ENCODE peak calls at places on chromosomes 7 and 10, in four cellular contexts. P is H9, L is IMR-90, X is H1. B is an unnamed sample.

GRCh38 chr7:17912050-17912449 is 28.2 kb downstream of the SNX13 start:
- DNase-seq in P (no peak), L (no peak), X (no peak), B (no peak)

GRCh38 chr10:133453516-133454203 is at the start of gene SCART1:
- DNase-seq in P (no peak), L (no peak), X (no peak), B (no peak)

GRCh38 chr10:17537281-17537680 is 79.9 kb downstream of the HACD1 start:
- DNase-seq in P (no peak), L (no peak), X (no peak), B (no peak)

GRCh38 chr7:26684447-26684846 is 179.9 kb downstream of the SKAP2 start:
- DNase-seq in P (no peak), L (peak), X (no peak), B (no peak)

GRCh38 chr7:128275651-128276050 is 34.6 kb downstream of the LEP start:
- DNase-seq in P (no peak), L (no peak), X (no peak), B (no peak)

GRCh38 chr10:12873172-12873571 is 128.3 kb downstream of the CCDC3 start:
- DNase-seq in P (no peak), L (no peak), X (no peak), B (no peak)

GRCh38 chr7:38563736-38564135 is 67.4 kb downstream of the AMPH start:
- DNase-seq in P (no peak), L (no peak), X (no peak), B (no peak)

GRCh38 chr7:1555813-1556540 is at the start of gene TMEM184A:
- DNase-seq in P (peak), L (no peak), X (peak), B (peak)

GRCh38 chr7:44288381-44288685 is 37.1 kb downstream of the CAMK2B start:
- DNase-seq in P (no peak), L (no peak), X (peak), B (no peak)

GRCh38 chr10:61985715-61986114 is 84.2 kb downstream of the ARID5B start:
- DNase-seq in P (no peak), L (no peak), X (no peak), B (no peak)

GRCh38 chr10:6067457-6067856 is 5.3 kb upstream of the IL2RA start:
- DNase-seq in P (no peak), L (no peak), X (no peak), B (no peak)

GRCh38 chr7:116540743-116541142 is 15.9 kb downstream of the CAV1 start:
- DNase-seq in P (no peak), L (peak), X (no peak), B (no peak)

GRCh38 chr10:14565199-14565598 is 209.5 kb downstream of the FAM107B start:
- DNase-seq in P (no peak), L (no peak), X (no peak), B (no peak)

GRCh38 chr7:129998446-129998845 is 45.7 kb upstream of the UBE2H start:
- DNase-seq in P (no peak), L (no peak), X (no peak), B (no peak)

GRCh38 chr10:72267819-72268404 is 5.8 kb upstream of the DDIT4 start:
- DNase-seq in P (no peak), L (no peak), X (no peak), B (no peak)

DNA sequence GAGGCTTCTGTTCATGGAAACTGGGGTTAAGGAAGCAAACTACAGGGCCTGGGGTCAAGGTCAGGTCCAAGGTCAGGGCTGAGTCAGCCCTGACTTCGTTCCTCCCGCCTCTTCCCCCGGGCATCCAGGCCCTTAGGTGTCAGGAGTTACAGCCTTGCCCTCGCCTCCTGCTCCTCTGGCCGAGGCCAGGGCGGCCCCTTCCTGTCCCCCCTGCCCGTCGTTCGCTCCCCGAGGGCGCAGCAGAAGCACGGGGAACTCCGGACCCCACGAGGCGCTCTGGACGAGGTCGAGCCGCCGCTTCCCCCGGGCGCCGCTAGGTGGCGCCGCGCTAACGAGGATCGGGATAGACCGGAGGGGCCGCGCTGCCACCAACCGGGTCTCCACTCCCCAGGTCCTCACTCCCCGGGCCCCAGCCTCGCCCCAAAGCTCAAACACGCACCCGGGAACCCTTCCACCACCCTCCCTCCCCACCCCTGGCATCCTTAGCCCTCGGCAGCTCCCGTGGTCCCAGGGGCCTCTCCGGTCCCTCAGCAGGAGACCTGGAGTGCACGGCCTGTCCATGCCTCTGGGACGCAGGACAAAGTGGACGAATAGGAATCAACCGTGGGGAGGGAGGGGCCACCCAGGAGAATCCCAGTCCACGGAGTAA is 59.2 kb upstream of the MYL10 start:
- DNase-seq in P (peak), L (peak), X (peak), B (peak)
- H3K9ac ChIP-seq in P (no peak), L (peak), X (no peak), B (peak)

DNA sequence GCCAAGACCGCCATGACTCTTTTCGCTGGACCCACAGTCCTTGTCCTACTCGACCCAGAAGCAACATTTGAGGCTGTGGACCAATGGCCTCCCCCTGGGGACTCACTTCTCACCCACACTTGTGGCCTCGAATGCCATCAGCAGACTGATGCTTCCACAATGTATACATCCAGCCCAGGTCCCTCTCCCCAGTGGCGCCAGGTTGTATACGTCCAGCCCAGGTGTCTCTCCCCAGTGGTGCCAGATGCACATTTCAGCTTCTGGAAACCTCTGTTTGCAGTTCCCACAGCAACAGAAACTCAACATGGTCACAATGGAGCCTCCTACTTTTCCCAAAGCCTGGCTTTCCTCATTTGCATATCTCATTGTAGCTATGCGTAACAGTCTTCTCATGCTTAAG is 210.5 kb upstream of the RNF32 start:
- DNase-seq in P (no peak), L (no peak), X (no peak), B (no peak)
- H4K5ac ChIP-seq in P (no peak), L (no peak), X (no peak), B (no peak)

GRCh38 chr7:142797342-142797798 is 26.6 kb downstream of the PRSS2 start:
- DNase-seq in P (no peak), L (no peak), X (no peak), B (peak)
- H3K9ac ChIP-seq in P (peak), L (no peak), X (peak), B (peak)

GRCh38 chr10:76001019-76001418 is 569.6 kb downstream of the LRMDA start:
- DNase-seq in P (no peak), L (no peak), X (no peak), B (peak)

GRCh38 chr10:75999515-76000209 is 568.2 kb downstream of the LRMDA start:
- DNase-seq in P (no peak), L (no peak), X (no peak), B (no peak)

GRCh38 chr10:76000550-76000949 is 569.1 kb downstream of the LRMDA start:
- DNase-seq in P (no peak), L (no peak), X (no peak), B (no peak)

GRCh38 chr10:76002262-76002854 is 570.9 kb downstream of the LRMDA start:
- DNase-seq in P (no peak), L (no peak), X (no peak), B (no peak)

DNA sequence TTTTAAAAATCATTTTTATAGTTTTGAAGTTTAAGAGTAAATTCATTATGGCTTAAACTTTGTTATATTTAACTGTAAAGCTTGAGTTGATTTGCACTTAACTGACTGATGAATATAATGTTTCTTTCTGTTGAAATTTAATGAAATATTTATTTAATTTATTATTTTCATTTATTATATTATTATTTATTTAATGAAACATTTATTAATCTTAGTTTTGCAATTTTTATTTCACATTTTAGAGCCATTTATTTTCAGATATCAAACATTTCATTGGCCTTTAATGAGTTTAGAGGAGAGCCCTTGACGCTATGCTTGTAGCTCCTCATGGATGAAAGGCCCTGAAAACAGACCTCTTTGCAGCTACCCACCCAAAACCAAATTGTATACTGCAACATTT is 570.0 kb downstream of the LRMDA start:
- DNase-seq in P (no peak), L (no peak), X (no peak), B (no peak)
- H4K5ac ChIP-seq in P (no peak), L (no peak), X (no peak), B (no peak)

GRCh38 chr10:33381391-33381790 is 46.9 kb upstream of the NRP1 start:
- DNase-seq in P (no peak), L (peak), X (no peak), B (no peak)

GRCh38 chr10:33377658-33378025 is 43.2 kb upstream of the NRP1 start:
- DNase-seq in P (no peak), L (peak), X (no peak), B (no peak)

GRCh38 chr10:33373263-33373662 is 38.8 kb upstream of the NRP1 start:
- DNase-seq in P (no peak), L (no peak), X (no peak), B (no peak)

GRCh38 chr10:33376476-33376875 is 42.0 kb upstream of the NRP1 start:
- DNase-seq in P (no peak), L (peak), X (no peak), B (no peak)

DNA sequence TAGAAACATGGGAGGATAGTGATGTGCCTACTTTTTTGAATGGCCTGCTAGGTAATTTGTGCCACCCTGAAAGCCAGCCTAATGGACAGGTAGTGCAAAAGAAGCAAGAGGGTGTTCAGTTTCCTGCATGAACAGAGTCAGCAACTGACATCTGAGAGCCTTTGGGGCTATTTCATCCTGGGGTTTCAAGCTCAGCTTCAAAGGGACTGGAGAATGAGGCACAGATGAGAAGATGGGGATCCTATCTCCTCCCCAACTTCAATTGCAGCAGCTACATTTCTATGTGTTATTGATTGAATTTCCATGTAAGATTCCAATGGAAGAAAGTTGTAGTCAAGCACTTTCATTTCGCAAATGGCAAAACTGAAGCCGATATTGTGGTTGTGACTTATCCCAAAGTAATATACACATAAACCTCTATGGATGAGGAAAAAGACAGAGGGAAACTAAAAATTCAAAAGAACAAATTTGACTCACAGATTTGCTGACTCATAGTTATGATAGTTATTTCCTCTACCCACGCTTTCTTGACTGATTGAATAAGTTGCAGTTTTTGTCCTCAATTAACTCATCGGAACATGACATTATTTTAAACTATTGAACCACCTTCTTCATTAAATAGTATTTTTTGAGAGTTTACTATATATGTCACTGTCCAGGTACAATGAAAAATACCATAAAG is 42.6 kb upstream of the NRP1 start:
- DNase-seq in P (no peak), L (peak), X (no peak), B (no peak)
- H3K9ac ChIP-seq in P (no peak), L (peak), X (no peak), B (no peak)

DNA sequence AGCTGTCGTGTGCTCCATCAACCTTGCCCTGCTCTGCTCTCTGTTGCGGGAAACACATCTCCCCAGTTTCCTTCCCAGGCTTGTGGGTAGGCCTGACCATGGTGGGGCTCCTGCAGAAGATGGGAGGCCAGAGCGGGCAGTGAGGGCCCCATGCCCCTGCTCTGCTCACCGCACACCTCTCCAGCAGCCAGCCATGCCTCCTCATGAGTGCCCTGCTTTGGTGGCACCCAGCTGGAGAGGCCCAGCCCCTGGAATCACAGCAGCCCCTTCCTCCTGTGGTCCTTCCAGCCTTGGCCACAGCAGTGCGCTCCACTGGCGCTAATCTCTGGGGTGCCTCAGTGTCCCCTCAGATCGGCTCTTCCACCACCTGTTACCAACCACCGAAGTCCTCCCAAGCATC is 4.2 kb upstream of the OPN4 start:
- DNase-seq in P (no peak), L (no peak), X (peak), B (no peak)
- H4K5ac ChIP-seq in P (no peak), L (no peak), X (no peak), B (no peak)

DNA sequence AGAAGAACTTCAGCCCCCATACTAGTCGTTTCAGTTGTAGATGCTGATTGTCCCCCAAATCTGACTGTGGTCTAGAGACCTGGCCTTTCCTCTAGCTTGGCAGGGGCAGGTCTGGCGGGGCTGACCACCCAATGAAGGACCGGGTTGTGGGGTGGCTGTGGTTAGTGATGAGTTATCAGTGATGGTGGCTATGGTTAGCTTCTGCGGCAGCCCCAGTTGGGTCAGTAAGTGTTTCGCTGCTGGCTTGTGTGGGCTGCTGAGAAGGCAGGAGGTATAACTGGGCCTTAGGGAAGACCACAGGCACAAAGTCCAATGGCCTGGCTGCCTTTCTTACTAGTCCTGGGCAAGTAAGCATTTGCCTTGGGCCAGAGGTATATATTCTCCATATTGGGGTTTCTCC is 21.3 kb downstream of the VWA2 start:
- DNase-seq in P (no peak), L (no peak), X (no peak), B (no peak)
- H3K9ac ChIP-seq in P (no peak), L (no peak), X (no peak), B (no peak)

DNA sequence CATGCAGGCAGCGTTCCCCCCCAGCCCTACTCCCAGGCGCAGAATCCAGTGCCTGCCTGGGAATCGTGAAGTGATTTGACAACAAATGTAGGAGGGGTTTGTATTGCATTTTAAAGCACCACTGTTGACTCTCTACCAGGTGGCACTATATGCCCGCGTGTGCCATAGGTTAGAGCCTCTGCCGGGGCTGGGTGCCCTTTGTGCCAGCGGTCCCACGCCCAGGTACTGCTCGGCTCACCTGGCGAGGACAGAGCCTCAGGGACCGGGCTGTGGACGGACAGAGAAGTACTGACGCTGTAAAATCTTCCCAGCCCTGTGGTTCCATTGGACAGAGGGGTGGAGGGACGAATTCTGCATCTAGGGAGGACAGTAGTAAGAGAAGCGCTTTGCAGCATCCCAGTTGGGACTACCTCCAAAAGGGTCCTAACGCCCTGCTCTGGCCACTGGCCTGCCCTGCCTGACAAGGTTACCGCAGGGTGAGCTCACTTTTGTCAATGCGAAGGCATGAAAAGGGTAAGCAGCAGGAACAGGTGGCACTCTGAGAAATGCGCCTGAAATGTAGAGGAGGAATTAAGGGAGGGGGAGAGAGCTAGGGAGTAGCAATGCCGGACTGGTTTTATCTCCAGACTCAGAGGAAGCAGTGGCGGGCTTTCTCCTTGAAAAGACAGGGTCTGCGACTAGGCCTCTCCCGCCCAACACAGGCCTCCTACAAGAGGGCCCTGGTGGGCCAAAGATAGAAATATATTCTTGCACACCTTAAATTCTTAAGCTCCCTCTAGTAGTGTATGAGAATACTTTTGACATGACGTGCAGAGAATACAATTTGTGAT is 858 bp upstream of the CACNA2D1 start:
- DNase-seq in P (peak), L (no peak), X (no peak), B (peak)
- H4K5ac ChIP-seq in P (no peak), L (peak), X (peak), B (no peak)